ENCODE peak calls at places on chromosomes 13 and 19, in four cellular contexts. I is endothelial cell of umbilical vein, U is A549, P is K562. G is an unnamed sample.

GRCh38 chr19:17424743-17425365 is 5.0 kb downstream of the MVB12A start:
- DNase-seq in U (no peak), P (peak; percentile 90), I (peak; percentile 48), G (peak; percentile 59)

GRCh38 chr13:73835138-73835721 is 299.0 kb downstream of the KLF12 start:
- DNase-seq in U (peak; percentile 28), I (peak; percentile 55), P (peak; percentile 31), G (peak; percentile 40)

GRCh38 chr19:33678796-33679195 is 57.0 kb downstream of the CHST8 start:
- DNase-seq in P (no peak), I (no peak), U (no peak), G (no peak)

GRCh38 chr13:95862401-95862800 is 185.5 kb downstream of the DNAJC3 start:
- DNase-seq in P (no peak), I (peak; percentile 13), U (no peak), G (no peak)

GRCh38 chr13:30696278-30697176 is 38.8 kb upstream of the ALOX5AP start:
- DNase-seq in U (no peak), I (no peak), P (no peak), G (peak; percentile 85)

GRCh38 chr13:28273919-28274318 is 135.6 kb downstream of the PAN3 start:
- DNase-seq in P (no peak), U (no peak), I (peak; percentile 5), G (peak; percentile 46)

GRCh38 chr13:107211073-107211472 is 643.1 kb upstream of the ARGLU1 start:
- DNase-seq in I (peak; percentile 92), U (peak; percentile 25), P (peak; percentile 60), G (peak; percentile 72)

GRCh38 chr19:46015961-46016425 is 6.9 kb downstream of the PGLYRP1 start:
- DNase-seq in I (no peak), P (no peak), U (no peak), G (peak; percentile 7)

GRCh38 chr13:101915755-101916107 is 463.3 kb downstream of the ITGBL1 start:
- DNase-seq in P (no peak), U (no peak), I (no peak), G (no peak)

GRCh38 chr13:101916758-101917474 is 464.4 kb downstream of the ITGBL1 start:
- DNase-seq in U (no peak), I (no peak), P (no peak), G (no peak)

GRCh38 chr13:101915333-101915732 is 462.9 kb downstream of the ITGBL1 start:
- DNase-seq in I (no peak), P (no peak), U (no peak), G (no peak)

GRCh38 chr13:101917475-101917810 is 465.0 kb downstream of the ITGBL1 start:
- DNase-seq in U (no peak), I (no peak), P (no peak), G (no peak)

DNA sequence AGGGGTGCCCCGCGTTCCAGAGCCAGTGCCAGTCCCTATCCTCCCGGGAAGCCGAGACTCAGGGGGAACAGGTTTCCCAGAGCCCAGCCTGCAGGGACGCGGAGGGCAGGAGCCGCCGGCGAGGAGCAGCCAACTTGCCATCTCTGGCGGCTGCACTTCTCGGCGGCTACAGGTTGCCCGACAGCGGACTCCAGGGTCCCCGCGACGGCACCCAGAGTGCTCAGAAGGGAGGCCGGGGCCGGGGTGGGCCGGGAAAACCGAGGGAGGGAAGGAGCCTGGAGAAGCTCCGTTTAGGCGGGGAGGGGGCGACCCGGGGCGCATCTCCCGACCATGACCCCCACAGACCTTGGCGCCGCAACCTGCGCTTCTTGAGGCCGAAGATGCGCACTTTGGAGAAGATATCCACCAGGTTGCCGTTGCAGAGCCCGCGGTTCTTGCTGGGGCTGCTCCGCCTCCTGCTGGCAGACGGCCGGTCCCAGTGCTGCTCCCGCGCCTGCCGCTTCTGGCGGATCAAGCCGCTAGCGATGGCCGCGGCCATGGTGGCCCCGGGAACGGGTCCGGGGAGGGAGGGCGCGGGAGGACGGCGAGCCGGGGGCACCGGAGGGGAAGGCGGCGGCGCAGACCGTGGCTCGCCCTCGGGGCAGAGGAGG is 463.8 kb downstream of the ITGBL1 start:
- DNase-seq in U (peak; percentile 15), I (no peak), P (peak; percentile 0), G (no peak)
- TF ChIP-seq CTCF in U (no peak), I (peak; percentile 34), P (no peak), G (no peak)

GRCh38 chr19:11766597-11767591 is at the start of gene ZNF441:
- DNase-seq in I (peak; percentile 95), P (peak; percentile 98), U (no peak), G (peak; percentile 96)
- TF ChIP-seq POLR2A in I (peak; percentile 69), P (peak; percentile 88), U (no peak), G (peak; percentile 66)

DNA sequence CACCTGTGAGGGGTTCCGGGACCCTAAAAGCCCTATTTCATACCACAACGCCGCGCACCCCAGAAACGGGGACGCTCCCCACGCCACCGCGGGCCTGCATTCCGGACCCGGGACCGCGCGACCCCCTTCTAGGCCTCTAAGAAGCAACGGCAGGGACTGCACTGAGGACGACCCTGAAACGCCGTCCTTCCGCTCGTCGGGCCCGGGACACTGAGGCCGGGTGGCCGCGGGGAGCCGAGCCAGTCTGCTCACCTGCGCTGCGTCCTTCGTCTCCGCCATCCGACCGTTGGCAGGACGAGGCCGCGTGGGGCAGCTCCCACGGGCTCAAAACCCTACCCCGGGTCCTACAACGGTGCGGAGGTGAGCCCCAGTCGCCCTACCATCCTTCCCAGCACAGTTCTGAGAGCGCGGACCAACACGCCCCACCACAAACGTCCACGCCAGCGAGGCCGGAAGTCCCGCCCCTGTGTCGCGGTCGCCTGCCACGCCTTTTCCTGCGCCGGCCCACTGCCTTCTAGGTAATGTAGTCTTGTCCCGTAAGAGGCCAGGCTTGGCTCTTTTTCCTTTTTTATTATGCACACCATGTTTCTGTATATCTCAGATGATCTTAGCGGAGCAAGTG is at the start of gene ZNF550:
- DNase-seq in U (peak; percentile 91), I (peak; percentile 88), P (peak; percentile 85), G (peak; percentile 85)
- TF ChIP-seq MYC in U (peak; percentile 27), I (no peak), P (no peak), G (peak; percentile 70)

DNA sequence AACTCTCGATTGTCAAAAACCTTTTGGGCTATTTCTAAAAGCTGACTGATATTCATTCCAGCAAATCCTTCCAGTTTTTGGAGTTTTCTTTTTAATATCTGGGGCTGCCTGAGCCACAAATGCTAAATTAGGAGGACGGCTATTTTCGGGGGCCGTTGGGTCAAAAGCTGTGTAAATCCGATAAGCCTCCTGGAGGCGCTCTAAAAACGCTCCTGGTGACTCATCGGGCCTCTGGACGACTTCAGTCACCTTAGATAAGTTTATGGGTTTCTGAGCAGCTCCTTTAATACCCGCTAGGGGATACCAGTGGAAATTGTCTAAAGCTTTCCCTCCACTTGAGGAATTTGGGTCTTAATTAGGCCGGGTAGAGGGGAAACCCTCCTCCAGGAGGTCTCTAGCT is 66.4 kb downstream of the ZNF730 start:
- DNase-seq in U (no peak), I (no peak), P (peak; percentile 30), G (no peak)
- TF ChIP-seq CTCF in U (no peak), I (no peak), P (no peak), G (no peak)

DNA sequence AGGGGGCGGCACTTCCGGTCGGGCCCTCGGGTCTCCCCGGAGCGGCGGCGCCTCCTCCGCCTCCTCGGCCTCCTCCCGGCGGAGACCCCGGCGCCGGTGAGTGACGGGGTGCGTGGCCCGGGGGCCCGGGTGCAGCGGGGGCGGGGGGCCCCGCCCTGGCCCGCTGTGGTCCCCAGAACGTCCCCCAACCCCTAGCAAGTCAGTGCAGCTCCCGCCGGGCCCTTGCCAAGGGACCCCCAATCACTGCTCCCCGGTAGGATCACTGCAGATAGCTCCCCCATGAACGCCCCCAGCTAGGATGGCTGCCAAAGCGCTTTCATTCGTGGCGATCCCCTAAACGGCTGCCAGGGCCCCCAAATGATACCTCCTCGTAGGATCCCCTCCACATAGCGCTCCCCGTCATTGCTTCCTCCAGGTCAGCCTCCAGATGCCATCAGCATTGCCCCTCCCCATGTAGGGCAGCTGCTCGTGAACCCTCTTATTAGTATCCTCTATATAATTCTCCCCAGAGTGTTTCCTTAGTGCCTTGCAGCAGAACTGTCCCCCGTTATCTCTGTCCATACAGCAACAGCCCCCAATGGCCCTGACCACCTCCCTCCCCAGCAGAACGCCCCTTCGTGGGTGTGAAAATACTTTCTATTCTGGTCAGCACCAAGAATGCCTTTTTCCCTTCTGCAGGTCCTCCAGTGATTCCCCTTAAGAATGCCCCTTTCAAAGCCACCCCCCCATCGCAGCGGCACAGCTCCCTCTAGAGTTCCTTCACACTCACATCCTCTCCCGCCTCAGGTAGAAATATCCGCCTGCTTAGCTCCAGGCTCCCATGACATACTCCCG is at the start of gene ZNF865:
- DNase-seq in I (peak; percentile 87), P (peak; percentile 92), U (peak; percentile 88), G (peak; percentile 80)
- TF ChIP-seq POLR2A in I (peak; percentile 37), P (no peak), U (peak; percentile 39), G (no peak)

DNA sequence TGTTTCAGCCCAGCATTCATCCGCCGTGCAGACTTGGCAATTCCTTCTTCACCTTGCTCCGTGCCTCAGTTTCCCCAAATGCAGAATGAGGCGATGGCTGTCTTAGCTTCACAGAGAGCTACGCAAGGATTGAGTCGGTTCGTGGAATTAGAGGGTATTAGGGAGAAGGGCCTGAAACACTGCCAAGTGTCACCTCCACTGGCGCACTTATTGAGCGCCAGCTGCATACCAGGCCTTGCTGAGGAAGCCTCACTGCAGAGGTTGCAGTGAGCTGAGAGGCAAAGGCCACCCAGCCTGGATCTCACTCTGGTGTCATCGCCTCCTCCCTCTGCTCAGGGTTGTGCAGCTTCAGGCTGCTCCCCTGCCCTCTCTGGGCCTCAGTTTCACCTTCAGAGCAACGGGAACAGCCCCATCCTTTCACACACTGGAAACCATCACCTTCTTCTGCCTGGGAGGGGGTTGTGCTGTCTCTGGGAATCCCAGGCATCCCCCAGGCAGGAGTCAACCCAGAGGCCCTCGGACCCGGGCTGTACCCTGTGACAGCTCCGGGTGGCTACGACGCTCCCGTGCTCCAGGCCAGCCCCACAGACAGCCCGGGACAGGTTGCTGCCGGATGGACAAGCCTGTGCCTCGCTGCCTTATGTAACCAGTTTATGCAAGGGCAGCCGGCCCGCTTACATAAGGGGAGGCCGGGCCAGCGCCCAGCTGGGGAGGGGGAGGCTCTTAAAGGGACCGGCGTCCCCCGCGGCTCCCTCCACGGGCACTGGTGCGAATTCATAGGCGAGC is 31.9 kb downstream of the NFIC start:
- DNase-seq in I (no peak), U (no peak), P (no peak), G (no peak)
- TF ChIP-seq MYC in I (no peak), U (no peak), P (no peak), G (no peak)

G was measured in NB4.